ENCODE peak calls at places on chromosome 3, in five cellular contexts. K is adrenal gland, V is sigmoid colon, E is uterus, W is breast epithelium. A is an unnamed sample.
A peak's percentile ranks its signal among the peaks of the same experiment; 100 is the strongest.

GRCh38 chr3:156898296-156898880 is 72.2 kb downstream of the LEKR1 start:
- DNase-seq in E (no peak), W (no peak), K (no peak), V (no peak), A (no peak)

GRCh38 chr3:111045564-111045963 is 26.1 kb upstream of the NECTIN3 start:
- DNase-seq in V (no peak), E (no peak), K (no peak), W (no peak), A (no peak)

GRCh38 chr3:115713247-115713646 is 89.9 kb downstream of the GAP43 start:
- DNase-seq in W (no peak), E (no peak), V (no peak), K (peak; percentile 5), A (no peak)

GRCh38 chr3:82082796-82083195 is 321.4 kb upstream of the GBE1 start:
- DNase-seq in K (no peak), W (no peak), E (no peak), V (no peak), A (no peak)

GRCh38 chr3:156010829-156011228 is 109.5 kb upstream of the KCNAB1 start:
- DNase-seq in W (no peak), V (no peak), E (no peak), K (peak; percentile 4), A (no peak)

GRCh38 chr3:128242818-128243601 is 89.7 kb downstream of the EEFSEC start:
- DNase-seq in V (no peak), E (no peak), W (no peak), K (peak; percentile 38), A (no peak)

GRCh38 chr3:165210132-165210531 is 13.9 kb upstream of the SLITRK3 start:
- DNase-seq in E (no peak), V (no peak), K (no peak), W (no peak), A (no peak)

GRCh38 chr3:191962324-191962723 is 501.4 kb downstream of the PYDC2 start:
- DNase-seq in E (no peak), K (no peak), V (no peak), W (no peak), A (no peak)

GRCh38 chr3:178847170-178847569 is 224.4 kb downstream of the ZMAT3 start:
- DNase-seq in W (no peak), V (no peak), E (no peak), K (no peak), A (no peak)

GRCh38 chr3:27826448-27826847 is 104.3 kb upstream of the EOMES start:
- DNase-seq in W (no peak), V (no peak), K (no peak), E (no peak), A (no peak)

GRCh38 chr3:45582407-45582806 is 12.1 kb upstream of the LIMD1 start:
- DNase-seq in E (no peak), V (peak; percentile 61), K (no peak), W (no peak), A (peak; percentile 6)

GRCh38 chr3:43953814-43954241 is 263.1 kb downstream of the ABHD5 start:
- DNase-seq in K (peak; percentile 59), E (no peak), V (no peak), W (no peak), A (no peak)

GRCh38 chr3:138781012-138781470 is 53.7 kb downstream of the PIK3CB start:
- DNase-seq in K (peak; percentile 68), E (no peak), V (no peak), W (no peak), A (no peak)

GRCh38 chr3:181362378-181362777 is 349.3 kb upstream of the SOX2 start:
- DNase-seq in E (no peak), K (peak; percentile 4), W (no peak), V (no peak), A (peak; percentile 11)

GRCh38 chr3:94431831-94432230 is 369.0 kb downstream of the NSUN3 start:
- DNase-seq in E (no peak), K (no peak), V (no peak), W (no peak), A (no peak)

GRCh38 chr3:106792716-106793115 is 584.5 kb upstream of the CCDC54 start:
- DNase-seq in K (no peak), E (no peak), V (no peak), W (no peak), A (no peak)

GRCh38 chr3:59085976-59086375 is 36.2 kb upstream of the CFAP20DC start:
- DNase-seq in V (no peak), W (no peak), E (no peak), K (no peak), A (no peak)

GRCh38 chr3:58577269-58577821 is at the start of gene FAM107A:
- DNase-seq in K (peak; percentile 29), E (peak; percentile 45), W (no peak), V (peak; percentile 79), A (peak; percentile 30)

GRCh38 chr3:100482181-100482580 is 10.2 kb upstream of the TMEM45A start:
- DNase-seq in W (no peak), E (no peak), K (no peak), V (no peak), A (no peak)

GRCh38 chr3:146326875-146327543 is 76.1 kb upstream of the PLSCR4 start:
- DNase-seq in V (peak; percentile 70), E (peak; percentile 37), W (no peak), K (peak; percentile 65), A (no peak)

GRCh38 chr3:127689266-127689860 is 16.6 kb downstream of the ABTB1 start:
- DNase-seq in V (peak; percentile 53), E (peak; percentile 6), W (peak; percentile 27), K (no peak), A (no peak)

GRCh38 chr3:44568561-44568960 is 13.6 kb downstream of the ZKSCAN7 start:
- DNase-seq in V (no peak), E (no peak), W (no peak), K (no peak), A (no peak)

GRCh38 chr3:127749361-127749760 is 73.0 kb downstream of the MGLL start:
- DNase-seq in V (no peak), W (no peak), K (no peak), E (no peak), A (no peak)

GRCh38 chr3:108488631-108489030 is 21.8 kb downstream of the MYH15 start:
- DNase-seq in K (no peak), V (no peak), E (no peak), W (no peak), A (no peak)

DNA sequence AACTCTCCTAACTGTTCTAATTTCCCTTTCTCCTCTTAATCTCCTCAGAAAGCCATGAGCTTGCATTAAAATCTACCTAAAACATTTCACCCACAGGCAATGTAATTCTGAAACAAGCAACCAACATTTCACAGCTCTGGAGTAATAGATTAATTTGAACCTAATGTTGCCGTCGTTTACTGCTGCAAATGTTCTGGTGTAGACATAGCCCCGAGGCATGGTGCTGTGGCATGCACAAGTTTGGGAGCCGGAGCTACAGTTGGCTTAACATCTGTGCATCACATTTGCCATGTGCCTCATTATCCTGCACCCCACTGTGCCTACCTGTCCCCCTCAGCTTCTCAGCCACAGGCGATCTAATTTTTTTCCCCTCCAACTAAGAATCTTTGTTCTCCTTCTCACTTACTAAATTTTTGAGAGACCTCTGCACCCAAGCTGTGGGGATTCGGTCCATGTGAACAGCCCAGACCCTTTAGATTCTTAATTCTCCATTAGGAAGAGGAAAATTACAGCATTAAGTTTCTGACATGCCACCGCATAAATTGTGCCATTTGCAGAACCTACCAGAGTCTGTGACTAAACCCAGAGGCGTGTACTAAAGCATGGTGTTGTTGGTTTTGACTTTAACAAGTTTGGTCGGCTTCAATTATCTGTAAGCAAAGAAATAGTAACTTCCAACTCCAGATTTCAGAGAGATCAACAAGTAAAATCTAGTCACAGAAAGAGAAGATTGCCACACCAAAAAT is 419.2 kb downstream of the MECOM start:
- DNase-seq in W (no peak), E (no peak), V (no peak), K (no peak), A (no peak)
- H3K4me1 ChIP-seq in W (no peaks in the 10 kb centered on the region), E (no peaks in the 10 kb centered on the region), V (no peaks in the 10 kb centered on the region), K (no peaks in the 10 kb centered on the region), A (no peaks in the 10 kb centered on the region)

GRCh38 chr3:74575857-74576256 is 38.6 kb downstream of the CNTN3 start:
- DNase-seq in K (no peak), E (no peak), V (no peak), W (no peak), A (no peak)
- TF ChIP-seq POLR2A in K (no peak), E (no peak), V (no peak), W (no peak), A (no peak)

GRCh38 chr3:65596511-65597224 is 442.1 kb downstream of the MAGI1 start:
- DNase-seq in K (no peak), W (no peak), E (no peak), V (no peak), A (no peak)
- H3K4me3 ChIP-seq in K (no peak overlapping the region), W (peak overlapping the region; percentile 15), E (peak overlapping the region; percentile 32), V (peak overlapping the region; percentile 36), A (peak overlapping the region; percentile 36)

GRCh38 chr3:149552700-149553099 is 78.2 kb downstream of the TM4SF4 start:
- DNase-seq in W (no peak), E (no peak), V (no peak), K (no peak), A (no peak)
- H3K4me1 ChIP-seq in W (no peaks in the 10 kb centered on the region), E (peaks cover 5% of the 10 kb centered on the region), V (no peaks in the 10 kb centered on the region), K (peaks cover 42% of the 10 kb centered on the region), A (peaks cover 59% of the 10 kb centered on the region)

GRCh38 chr3:169966951-169967915 is 626 bp downstream of the SEC62 start:
- DNase-seq in V (peak; percentile 76), W (peak; percentile 52), E (no peak), K (peak; percentile 69), A (peak; percentile 25)
- TF ChIP-seq POLR2A in V (no peak), W (no peak), E (no peak), K (no peak), A (no peak)

GRCh38 chr3:55476515-55476914 is 10.6 kb downstream of the WNT5A start:
- DNase-seq in E (no peak), K (no peak), W (no peak), V (no peak), A (no peak)
- H3K4me3 ChIP-seq in E (no peak overlapping the region), K (no peak overlapping the region), W (no peak overlapping the region), V (no peak overlapping the region), A (no peak overlapping the region)

GRCh38 chr3:38138347-38139190 is at the start of gene MYD88:
- DNase-seq in W (peak; percentile 74), E (peak; percentile 74), V (peak; percentile 92), K (peak; percentile 86), A (peak; percentile 60)

GRCh38 chr3:38137615-38138346 is 680 bp upstream of the MYD88 start:
- DNase-seq in E (no peak), V (no peak), W (no peak), K (peak; percentile 27), A (no peak)

GRCh38 chr3:38139652-38140051 is 1.2 kb downstream of the MYD88 start:
- DNase-seq in E (no peak), V (no peak), K (no peak), W (no peak), A (no peak)

GRCh38 chr3:38140326-38141172 is 2.1 kb downstream of the MYD88 start:
- DNase-seq in W (no peak), V (no peak), E (no peak), K (no peak), A (no peak)

DNA sequence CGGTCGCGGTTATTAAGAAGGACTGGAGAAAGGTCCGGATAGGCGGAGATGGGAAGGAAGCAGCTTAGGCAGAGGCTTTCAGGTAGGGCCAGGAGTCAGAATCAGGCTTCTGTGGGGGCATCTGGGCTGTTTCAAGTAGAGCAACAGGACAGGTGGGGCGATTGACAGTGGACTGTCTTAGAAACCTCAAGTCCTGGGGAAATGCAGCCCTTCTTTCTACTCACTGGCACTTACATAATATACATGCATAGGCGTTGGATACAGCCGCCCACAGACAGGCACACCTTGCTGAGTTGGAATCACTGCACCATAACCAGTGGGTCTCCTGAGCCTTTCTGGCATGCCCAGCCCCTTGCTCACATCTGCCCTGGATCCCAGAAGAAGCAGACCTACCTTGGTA is 730 bp downstream of the MYD88 start:
- DNase-seq in W (no peak), E (no peak), K (no peak), V (no peak), A (no peak)
- H3K4me1 ChIP-seq in W (peaks cover 6% of the 10 kb centered on the region), E (no peaks in the 10 kb centered on the region), K (peaks cover 40% of the 10 kb centered on the region), V (no peaks in the 10 kb centered on the region), A (peaks cover 30% of the 10 kb centered on the region)

GRCh38 chr3:187076297-187076696 is 63.0 kb downstream of the RPL39L start:
- DNase-seq in K (no peak), V (no peak), E (no peak), W (no peak), A (no peak)
- TF ChIP-seq POLR2A in K (no peak), V (no peak), E (no peak), W (no peak), A (no peak)

A was measured in gastrocnemius medialis.